ENCODE peak calls at places on chromosomes 4 and X, in ten cellular contexts. Y is esophagus squamous epithelium, H is uterus, I is fibroblast of lung, A is Calu3, C is lower lobe of right lung, D is IMR-90, R is AG09309, P is mucosa of descending colon, W is GM12864. G is an unnamed sample.
A peak's percentile ranks its signal among the peaks of the same experiment; 100 is the strongest.

GRCh38 chrX:30674799-30675198 is 21.6 kb downstream of the GK start:
- DNase-seq in Y (no peak), A (no peak), I (no peak), R (no peak), W (no peak), D (no peak), P (no peak), H (no peak), C (no peak), G (no peak)

GRCh38 chr4:64564126-64564525 is 154.9 kb upstream of the TECRL start:
- DNase-seq in R (no peak), C (no peak), Y (no peak), I (no peak), H (no peak), A (no peak), W (no peak), P (no peak), D (no peak), G (no peak)

GRCh38 chr4:2077537-2078460 is 18.7 kb downstream of the NAT8L start:
- DNase-seq in W (no peak), I (no peak), H (no peak), C (no peak), R (no peak), P (peak; percentile 6), A (no peak), Y (no peak), D (no peak), G (no peak)

GRCh38 chr4:172734555-172734954 is 434.1 kb upstream of the GALNT7 start:
- DNase-seq in Y (no peak), R (no peak), P (no peak), C (no peak), H (no peak), W (no peak), A (no peak), I (no peak), D (no peak), G (no peak)

GRCh38 chr4:40963912-40964478 is 214.2 kb downstream of the NSUN7 start:
- DNase-seq in W (no peak), C (no peak), H (no peak), P (no peak), I (no peak), Y (no peak), D (peak; percentile 73), A (no peak), R (no peak), G (no peak)

GRCh38 chrX:110204986-110205385 is 112.9 kb downstream of the AMMECR1 start:
- DNase-seq in C (no peak), D (peak; percentile 80), W (no peak), A (no peak), H (no peak), R (peak; percentile 62), Y (no peak), I (peak; percentile 70), P (no peak), G (no peak)

GRCh38 chrX:41273638-41274037 is 60.3 kb upstream of the DDX3X start:
- DNase-seq in A (no peak), I (no peak), D (no peak), C (no peak), Y (no peak), P (no peak), W (no peak), H (no peak), R (no peak), G (no peak)

GRCh38 chr4:100742045-100742444 is 224.2 kb upstream of the EMCN start:
- DNase-seq in Y (no peak), C (no peak), R (peak; percentile 18), P (no peak), A (peak; percentile 8), D (peak; percentile 19), W (no peak), H (no peak), I (peak; percentile 17), G (no peak)

DNA sequence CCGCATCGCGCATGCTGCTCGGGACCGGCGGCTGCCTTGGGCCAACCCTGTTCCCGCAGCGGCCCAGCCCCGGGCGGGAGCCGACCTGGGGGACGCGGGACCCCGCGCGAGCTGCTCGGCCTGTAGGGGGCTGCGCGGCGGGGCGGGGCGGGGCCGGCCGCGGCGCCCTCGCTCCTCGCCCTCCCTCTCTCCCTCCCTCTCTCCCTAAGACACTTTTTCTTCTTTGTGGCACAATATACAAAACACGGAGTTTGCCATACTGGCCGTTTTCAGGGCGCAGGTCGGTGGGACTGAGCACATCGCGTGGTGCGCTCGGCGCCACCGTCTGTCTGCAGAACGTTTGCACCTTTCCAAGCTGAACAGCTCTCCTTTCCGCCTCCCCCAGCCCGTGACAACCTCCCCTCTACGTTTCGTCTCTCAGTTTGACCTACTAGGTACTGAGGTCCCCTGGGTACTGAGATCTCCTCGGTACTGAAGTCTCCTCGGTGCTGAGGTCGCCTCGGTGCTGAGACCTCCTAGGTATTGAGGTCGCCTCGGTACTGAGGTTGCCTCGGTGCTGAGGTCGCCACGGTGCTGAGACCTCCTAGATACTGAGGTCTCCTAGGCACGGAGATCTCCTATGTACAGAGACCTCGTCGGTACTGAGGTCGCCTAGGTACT is 261.1 kb upstream of the PLCXD1 start:
- DNase-seq in A (peak; percentile 12), P (no peak), H (no peak), W (no peak), D (no peak), C (no peak), Y (no peak), I (no peak), R (no peak), G (no peak)
- TF ChIP-seq CTCF in A (no peak), P (no peak), H (no peak), W (peak; percentile 3), D (no peak), C (no peak), Y (no peak), I (no peak), R (no peak), G (no peak)

DNA sequence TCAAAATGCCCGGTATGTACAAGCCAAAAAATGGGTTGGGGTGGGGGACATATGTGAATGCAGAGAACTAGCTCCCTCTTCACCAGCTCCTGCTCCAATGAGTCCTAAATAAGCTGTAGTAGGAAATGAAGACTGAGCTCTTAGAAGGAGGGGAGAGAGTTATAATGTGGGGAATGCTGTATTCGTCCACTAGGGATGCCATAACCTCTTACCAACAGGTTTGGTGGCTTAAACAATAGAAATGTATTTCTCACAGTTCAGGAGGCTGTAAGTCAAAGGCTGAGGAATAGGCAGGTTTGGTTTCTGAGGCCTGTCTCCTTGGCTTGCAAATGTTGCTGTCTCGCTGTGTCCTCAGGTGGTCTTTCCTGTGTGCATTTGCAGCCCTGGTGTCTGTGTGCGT is 4.4 kb upstream of the INPP4B start:
- DNase-seq in C (no peak), R (no peak), W (no peak), D (no peak), I (no peak), Y (no peak), P (no peak), H (no peak), A (peak; percentile 4), G (no peak)
- TF ChIP-seq CTCF in C (no peak), R (peak; percentile 57), W (peak; percentile 31), D (peak; percentile 11), I (peak; percentile 28), Y (no peak), P (no peak), H (no peak), A (peak; percentile 37), G (no peak)

DNA sequence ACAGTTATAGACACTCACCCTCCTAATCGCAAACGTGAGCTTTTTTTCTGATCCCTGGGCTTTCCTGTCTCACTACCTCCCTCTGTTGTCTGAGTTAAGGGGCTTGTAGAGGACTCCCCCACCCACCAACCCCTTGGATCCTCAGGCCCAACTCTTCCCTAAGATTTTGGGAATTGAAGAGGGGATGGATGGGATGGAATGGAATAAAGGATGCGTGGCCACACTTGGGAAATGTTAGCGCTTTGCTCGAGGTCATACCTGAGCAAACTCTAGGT is 1.5 kb downstream of the CNKSR2 start:
- DNase-seq in A (no peak), Y (no peak), R (no peak), W (no peak), I (no peak), H (no peak), P (no peak), D (no peak), C (no peak), G (no peak)
- TF ChIP-seq CTCF in A (no peak), Y (no peak), R (no peak), W (no peak), I (no peak), H (no peak), P (no peak), D (no peak), C (no peak), G (no peak)

GRCh38 chrX:113747274-113747973 is 836.5 kb upstream of the HTR2C start:
- DNase-seq in Y (no peak), H (no peak), W (no peak), R (no peak), C (no peak), I (no peak), P (no peak), A (no peak), D (no peak), G (no peak)

GRCh38 chrX:113743069-113743468 is 840.8 kb upstream of the HTR2C start:
- DNase-seq in A (no peak), I (no peak), R (no peak), D (no peak), C (no peak), P (no peak), Y (no peak), W (peak; percentile 40), H (no peak), G (no peak)

DNA sequence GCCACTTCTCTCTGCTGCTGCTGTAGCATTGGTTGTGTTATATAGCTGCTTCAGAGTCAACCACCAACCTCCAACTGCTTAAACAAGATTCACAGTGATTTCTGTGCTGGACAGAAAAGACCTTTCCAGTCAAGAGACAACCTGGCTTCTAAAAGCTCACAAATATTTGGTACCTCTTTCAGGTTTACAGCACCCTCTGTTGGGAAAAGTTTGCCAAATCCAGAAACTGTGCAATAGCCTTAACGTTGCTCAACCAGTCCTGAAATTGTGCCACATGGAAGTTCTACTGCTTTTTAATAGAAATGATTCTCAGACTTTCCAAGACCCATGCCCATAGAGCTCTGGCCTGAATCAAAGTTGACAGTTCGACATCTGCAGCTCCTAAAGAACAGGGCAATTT is 842.1 kb upstream of the HTR2C start:
- DNase-seq in D (no peak), C (no peak), R (no peak), Y (no peak), A (peak; percentile 7), I (no peak), H (no peak), W (peak; percentile 22), P (no peak), G (no peak)
- TF ChIP-seq CTCF in D (no peak), C (no peak), R (no peak), Y (no peak), A (no peak), I (no peak), H (no peak), W (no peak), P (no peak), G (no peak)

GRCh38 chr4:69601065-69601464 is 38.4 kb downstream of the UGT2A2 start:
- DNase-seq in A (no peak), Y (no peak), I (no peak), H (no peak), C (no peak), P (peak; percentile 15), D (no peak), R (no peak), W (no peak), G (no peak)
- TF ChIP-seq CTCF in A (no peak), Y (no peak), I (no peak), H (no peak), C (no peak), P (no peak), D (no peak), R (no peak), W (no peak), G (no peak)